ENCODE peak calls at places on chromosomes 7 and 10, in eight cellular contexts. One of them, this sample, is unnamed.
A peak's percentile ranks its signal among the peaks of the same experiment; 100 is the strongest.

GRCh38 chr10:96618648-96619047 is 31.8 kb upstream of the TM9SF3 start:
- DNase-seq in GM23248: peak; percentile 44
- DNase-seq in substantia nigra: no peak
- DNase-seq in tibial nerve: no peak
- DNase-seq in stomach: peak; percentile 74
- DNase-seq in heart left ventricle: peak; percentile 62
- DNase-seq in IMR-90: no peak
- DNase-seq in brain microvascular endothelial cell: no peak
- DNase-seq in this sample: peak; percentile 17

GRCh38 chr10:5976689-5977470 is 463 bp downstream of the IL15RA start:
- DNase-seq in heart left ventricle: peak; percentile 46
- DNase-seq in GM23248: peak; percentile 74
- DNase-seq in stomach: peak; percentile 52
- DNase-seq in tibial nerve: no peak
- DNase-seq in substantia nigra: no peak
- DNase-seq in brain microvascular endothelial cell: no peak
- DNase-seq in IMR-90: peak; percentile 47
- DNase-seq in this sample: no peak

GRCh38 chr10:121448768-121449456 is 149.3 kb downstream of the FGFR2 start:
- DNase-seq in substantia nigra: no peak
- DNase-seq in heart left ventricle: no peak
- DNase-seq in tibial nerve: no peak
- DNase-seq in brain microvascular endothelial cell: no peak
- DNase-seq in IMR-90: no peak
- DNase-seq in stomach: no peak
- DNase-seq in GM23248: no peak
- DNase-seq in this sample: no peak

GRCh38 chr7:94129443-94130140 is 125.4 kb upstream of the BET1 start:
- DNase-seq in IMR-90: peak; percentile 98
- DNase-seq in heart left ventricle: no peak
- DNase-seq in tibial nerve: no peak
- DNase-seq in stomach: no peak
- DNase-seq in substantia nigra: no peak
- DNase-seq in GM23248: peak; percentile 49
- DNase-seq in brain microvascular endothelial cell: peak; percentile 92
- DNase-seq in this sample: no peak

GRCh38 chr7:16668049-16668858 is 22.3 kb downstream of the BZW2 start:
- DNase-seq in substantia nigra: no peak
- DNase-seq in GM23248: peak; percentile 99
- DNase-seq in IMR-90: peak; percentile 100
- DNase-seq in heart left ventricle: peak; percentile 79
- DNase-seq in brain microvascular endothelial cell: peak; percentile 99
- DNase-seq in tibial nerve: peak; percentile 33
- DNase-seq in stomach: peak; percentile 71
- DNase-seq in this sample: no peak

GRCh38 chr10:124450010-124450782 is at the start of gene NKX1-2:
- DNase-seq in IMR-90: no peak
- DNase-seq in brain microvascular endothelial cell: no peak
- DNase-seq in substantia nigra: no peak
- DNase-seq in stomach: no peak
- DNase-seq in heart left ventricle: no peak
- DNase-seq in tibial nerve: no peak
- DNase-seq in GM23248: peak; percentile 12
- DNase-seq in this sample: peak; percentile 9

GRCh38 chr10:130801276-130801675 is 510.2 kb downstream of the TCERG1L start:
- DNase-seq in heart left ventricle: no peak
- DNase-seq in stomach: no peak
- DNase-seq in GM23248: no peak
- DNase-seq in tibial nerve: no peak
- DNase-seq in substantia nigra: no peak
- DNase-seq in IMR-90: no peak
- DNase-seq in brain microvascular endothelial cell: no peak
- DNase-seq in this sample: no peak

GRCh38 chr10:1395025-1395981 is 339.1 kb downstream of the WDR37 start:
- DNase-seq in substantia nigra: no peak
- DNase-seq in IMR-90: no peak
- DNase-seq in stomach: peak; percentile 19
- DNase-seq in GM23248: no peak
- DNase-seq in heart left ventricle: no peak
- DNase-seq in brain microvascular endothelial cell: no peak
- DNase-seq in tibial nerve: no peak
- DNase-seq in this sample: no peak

GRCh38 chr7:51067757-51068156 is 248.9 kb downstream of the COBL start:
- DNase-seq in heart left ventricle: peak; percentile 43
- DNase-seq in tibial nerve: peak; percentile 60
- DNase-seq in IMR-90: peak; percentile 74
- DNase-seq in brain microvascular endothelial cell: peak; percentile 83
- DNase-seq in GM23248: peak; percentile 68
- DNase-seq in stomach: peak; percentile 65
- DNase-seq in substantia nigra: no peak
- DNase-seq in this sample: peak; percentile 22

GRCh38 chr7:157693521-157694388 is 357.0 kb downstream of the DNAJB6 start:
- DNase-seq in IMR-90: no peak
- DNase-seq in substantia nigra: no peak
- DNase-seq in GM23248: no peak
- DNase-seq in tibial nerve: no peak
- DNase-seq in brain microvascular endothelial cell: no peak
- DNase-seq in heart left ventricle: no peak
- DNase-seq in stomach: peak; percentile 18
- DNase-seq in this sample: no peak

GRCh38 chr7:80773787-80774508 is 135.5 kb downstream of the CD36 start:
- DNase-seq in brain microvascular endothelial cell: no peak
- DNase-seq in tibial nerve: no peak
- DNase-seq in substantia nigra: no peak
- DNase-seq in heart left ventricle: no peak
- DNase-seq in GM23248: no peak
- DNase-seq in IMR-90: no peak
- DNase-seq in stomach: no peak
- DNase-seq in this sample: no peak

GRCh38 chr10:14200645-14201534 is 129.8 kb downstream of the FRMD4A start:
- DNase-seq in substantia nigra: no peak
- DNase-seq in GM23248: no peak
- DNase-seq in tibial nerve: no peak
- DNase-seq in heart left ventricle: no peak
- DNase-seq in IMR-90: peak; percentile 9
- DNase-seq in stomach: no peak
- DNase-seq in brain microvascular endothelial cell: no peak
- DNase-seq in this sample: no peak

GRCh38 chr10:88810196-88810961 is 7.8 kb downstream of the LIPM start:
- DNase-seq in substantia nigra: no peak
- DNase-seq in tibial nerve: no peak
- DNase-seq in brain microvascular endothelial cell: peak; percentile 43
- DNase-seq in heart left ventricle: no peak
- DNase-seq in GM23248: peak; percentile 76
- DNase-seq in IMR-90: peak; percentile 72
- DNase-seq in stomach: peak; percentile 36
- DNase-seq in this sample: peak; percentile 1

GRCh38 chr7:103658055-103659010 is 212.3 kb upstream of the SLC26A5 start:
- DNase-seq in GM23248: peak; percentile 7
- DNase-seq in stomach: no peak
- DNase-seq in brain microvascular endothelial cell: peak; percentile 9
- DNase-seq in heart left ventricle: no peak
- DNase-seq in substantia nigra: no peak
- DNase-seq in IMR-90: peak; percentile 29
- DNase-seq in tibial nerve: no peak
- DNase-seq in this sample: no peak

GRCh38 chr7:129160161-129160911 is 15.8 kb downstream of the TSPAN33 start:
- DNase-seq in IMR-90: no peak
- DNase-seq in heart left ventricle: no peak
- DNase-seq in substantia nigra: no peak
- DNase-seq in GM23248: no peak
- DNase-seq in brain microvascular endothelial cell: no peak
- DNase-seq in stomach: no peak
- DNase-seq in tibial nerve: no peak
- DNase-seq in this sample: no peak

GRCh38 chr10:80805343-80806020 is 267.8 kb downstream of the SH2D4B start:
- DNase-seq in heart left ventricle: no peak
- DNase-seq in GM23248: no peak
- DNase-seq in tibial nerve: no peak
- DNase-seq in substantia nigra: no peak
- DNase-seq in stomach: no peak
- DNase-seq in brain microvascular endothelial cell: no peak
- DNase-seq in IMR-90: no peak
- DNase-seq in this sample: no peak

GRCh38 chr7:2157473-2158279 is 75.1 kb downstream of the MAD1L1 start:
- DNase-seq in stomach: peak; percentile 88
- DNase-seq in heart left ventricle: peak; percentile 77
- DNase-seq in IMR-90: peak; percentile 96
- DNase-seq in substantia nigra: no peak
- DNase-seq in brain microvascular endothelial cell: peak; percentile 85
- DNase-seq in GM23248: peak; percentile 85
- DNase-seq in tibial nerve: peak; percentile 45
- DNase-seq in this sample: peak; percentile 34

GRCh38 chr10:44379907-44380306 is 5.0 kb downstream of the CXCL12 start:
- DNase-seq in brain microvascular endothelial cell: no peak
- DNase-seq in stomach: no peak
- DNase-seq in IMR-90: no peak
- DNase-seq in substantia nigra: no peak
- DNase-seq in tibial nerve: no peak
- DNase-seq in heart left ventricle: no peak
- DNase-seq in GM23248: no peak
- DNase-seq in this sample: no peak

GRCh38 chr7:77479536-77480088 is 57.5 kb upstream of the PTPN12 start:
- DNase-seq in brain microvascular endothelial cell: no peak
- DNase-seq in GM23248: peak; percentile 23
- DNase-seq in stomach: no peak
- DNase-seq in tibial nerve: no peak
- DNase-seq in IMR-90: peak; percentile 30
- DNase-seq in heart left ventricle: no peak
- DNase-seq in substantia nigra: no peak
- DNase-seq in this sample: no peak

GRCh38 chr7:75690121-75690523 is 48.6 kb downstream of the HIP1 start:
- DNase-seq in GM23248: no peak
- DNase-seq in tibial nerve: no peak
- DNase-seq in IMR-90: no peak
- DNase-seq in stomach: no peak
- DNase-seq in heart left ventricle: no peak
- DNase-seq in brain microvascular endothelial cell: no peak
- DNase-seq in substantia nigra: no peak
- DNase-seq in this sample: no peak

GRCh38 chr7:30322656-30323355 is 38.4 kb downstream of the ZNRF2 start:
- DNase-seq in substantia nigra: no peak
- DNase-seq in brain microvascular endothelial cell: no peak
- DNase-seq in tibial nerve: no peak
- DNase-seq in IMR-90: no peak
- DNase-seq in stomach: no peak
- DNase-seq in heart left ventricle: no peak
- DNase-seq in GM23248: no peak
- DNase-seq in this sample: no peak
- H3K27ac ChIP-seq in substantia nigra: no peak overlapping the region
- H3K27ac ChIP-seq in brain microvascular endothelial cell: no peak overlapping the region
- H3K27ac ChIP-seq in tibial nerve: peak overlapping the region; percentile 72
- H3K27ac ChIP-seq in IMR-90: no peak overlapping the region
- H3K27ac ChIP-seq in stomach: peak overlapping the region; percentile 36
- H3K27ac ChIP-seq in heart left ventricle: no peak overlapping the region
- H3K27ac ChIP-seq in GM23248: peak overlapping the region; percentile 38
- H3K27ac ChIP-seq in this sample: no peak overlapping the region

GRCh38 chr7:28410628-28411578 is 1.4 kb upstream of the CREB5 start:
- DNase-seq in GM23248: peak; percentile 80
- DNase-seq in brain microvascular endothelial cell: peak; percentile 60
- DNase-seq in tibial nerve: peak; percentile 37
- DNase-seq in substantia nigra: no peak
- DNase-seq in IMR-90: peak; percentile 90
- DNase-seq in stomach: no peak
- DNase-seq in heart left ventricle: peak; percentile 49
- DNase-seq in this sample: no peak
- H3K27ac ChIP-seq in GM23248: peak overlapping the region; percentile 92
- H3K27ac ChIP-seq in brain microvascular endothelial cell: peak overlapping the region; percentile 73
- H3K27ac ChIP-seq in tibial nerve: no peak overlapping the region
- H3K27ac ChIP-seq in substantia nigra: peak overlapping the region; percentile 90
- H3K27ac ChIP-seq in IMR-90: peak overlapping the region; percentile 65
- H3K27ac ChIP-seq in stomach: peak overlapping the region; percentile 76
- H3K27ac ChIP-seq in heart left ventricle: peak overlapping the region; percentile 95
- H3K27ac ChIP-seq in this sample: no peak overlapping the region

DNA sequence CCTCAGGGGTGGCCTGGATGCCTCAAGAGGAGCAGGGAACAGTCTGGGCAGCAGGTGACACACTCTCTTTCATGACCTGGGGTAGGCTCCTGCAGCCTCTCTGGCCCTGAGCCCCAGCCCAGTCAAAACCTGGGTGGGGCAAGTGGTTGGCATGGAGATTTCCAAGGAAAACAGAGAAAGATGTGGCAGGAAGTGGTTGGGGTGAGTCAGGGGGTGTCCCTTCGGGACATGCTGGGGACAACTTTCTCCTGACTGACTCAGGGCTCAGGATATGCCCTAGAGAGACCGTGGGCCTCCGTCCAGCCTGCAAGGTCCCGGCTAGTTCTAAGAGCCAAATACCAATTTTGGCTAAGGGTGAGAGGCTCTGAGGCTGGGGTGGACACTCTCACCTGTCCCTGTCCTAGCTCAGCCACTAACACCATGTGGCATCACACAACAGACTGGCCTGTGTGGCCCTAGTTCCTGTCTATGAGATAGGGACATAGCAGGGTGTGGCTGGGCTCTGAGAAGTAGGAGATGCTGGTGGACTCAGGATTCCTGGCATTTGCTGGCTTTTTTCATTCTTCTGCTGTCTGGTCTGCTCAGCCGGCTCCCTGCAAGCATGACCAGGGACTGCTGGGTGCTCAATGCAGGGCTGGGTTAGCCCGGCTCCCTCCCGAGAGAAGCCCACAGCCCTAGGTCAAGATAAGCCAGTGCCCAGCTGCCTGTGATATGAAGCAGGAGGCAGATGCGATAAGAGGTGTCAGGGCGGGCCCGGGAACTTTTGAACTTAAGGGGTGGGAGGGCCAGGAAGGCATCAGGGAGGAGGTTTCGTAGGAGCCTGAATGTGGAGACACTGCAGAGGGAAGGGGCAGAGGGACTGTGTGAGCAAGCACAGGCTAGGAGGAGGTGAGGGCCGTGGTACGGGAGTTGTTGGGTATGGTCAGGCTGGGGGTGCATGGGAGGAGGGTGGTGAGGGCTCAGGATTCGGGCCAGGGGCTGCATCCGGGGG is 3.3 kb downstream of the AQP1 start:
- DNase-seq in IMR-90: peak; percentile 33
- DNase-seq in substantia nigra: no peak
- DNase-seq in tibial nerve: no peak
- DNase-seq in stomach: no peak
- DNase-seq in GM23248: peak; percentile 85
- DNase-seq in heart left ventricle: peak; percentile 59
- DNase-seq in brain microvascular endothelial cell: peak; percentile 39
- DNase-seq in this sample: no peak
- H3K27ac ChIP-seq in IMR-90: no peak overlapping the region
- H3K27ac ChIP-seq in substantia nigra: no peak overlapping the region
- H3K27ac ChIP-seq in tibial nerve: peak overlapping the region; percentile 56
- H3K27ac ChIP-seq in stomach: peak overlapping the region; percentile 44
- H3K27ac ChIP-seq in GM23248: peak overlapping the region; percentile 32
- H3K27ac ChIP-seq in heart left ventricle: peak overlapping the region; percentile 74
- H3K27ac ChIP-seq in brain microvascular endothelial cell: no peak overlapping the region
- H3K27ac ChIP-seq in this sample: no peak overlapping the region

DNA sequence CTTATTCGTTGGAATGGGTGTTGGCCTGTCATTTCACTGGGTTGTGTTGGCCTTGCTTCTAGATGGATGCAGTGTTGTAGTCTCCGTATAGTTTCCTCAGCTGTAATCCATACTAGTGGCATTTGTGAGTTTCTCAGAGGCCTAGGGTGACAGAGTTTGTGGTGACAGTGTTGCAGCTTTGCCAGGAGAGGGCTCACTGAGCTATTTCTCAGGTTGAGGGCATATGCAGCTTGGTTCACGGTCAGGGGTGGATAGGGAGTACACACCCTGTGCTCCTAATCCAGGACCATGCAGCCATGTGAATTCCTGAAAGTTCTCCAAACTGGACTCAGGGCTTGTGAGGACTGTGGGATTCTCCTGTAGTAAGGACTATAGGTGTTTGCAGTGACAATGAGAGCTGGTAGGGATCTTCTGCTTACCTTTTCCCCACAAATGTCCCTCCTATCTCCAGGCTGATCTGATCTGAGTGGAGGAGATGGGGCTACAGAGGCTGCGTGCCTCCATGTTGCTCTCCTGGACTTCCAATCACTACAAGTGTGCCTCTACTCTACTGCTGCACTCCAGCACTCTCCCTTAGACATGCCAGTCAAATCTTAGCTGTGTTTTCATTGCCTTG is 229.0 kb downstream of the STK31 start:
- DNase-seq in IMR-90: peak; percentile 11
- DNase-seq in tibial nerve: no peak
- DNase-seq in GM23248: peak; percentile 45
- DNase-seq in stomach: peak; percentile 56
- DNase-seq in substantia nigra: no peak
- DNase-seq in heart left ventricle: no peak
- DNase-seq in brain microvascular endothelial cell: peak; percentile 27
- DNase-seq in this sample: peak; percentile 16
- H3K27ac ChIP-seq in IMR-90: no peak overlapping the region
- H3K27ac ChIP-seq in tibial nerve: no peak overlapping the region
- H3K27ac ChIP-seq in GM23248: no peak overlapping the region
- H3K27ac ChIP-seq in stomach: no peak overlapping the region
- H3K27ac ChIP-seq in substantia nigra: no peak overlapping the region
- H3K27ac ChIP-seq in heart left ventricle: no peak overlapping the region
- H3K27ac ChIP-seq in brain microvascular endothelial cell: no peak overlapping the region
- H3K27ac ChIP-seq in this sample: no peak overlapping the region

This sample was measured in caudate nucleus.